ENCODE peak calls at places on chromosomes 16 and 17, in seven cellular contexts. R is NCI-H1436 treated with DMSO at 0.1 percent for 48 hours; O is NCI-H2081; A is T47D; H is BE2C; T is activated naive CD8-positive, alpha-beta T cell treated with anti-CD3 and anti-CD28 coated beads, Interleukin-2, amount 50 U/mL, for 24 hours; Q is left cardiac atrium. K is an unnamed sample.

GRCh38 chr17:79000396-79001189 is 9.0 kb downstream of the CANT1 start:
- DNase-seq in T (no peak), R (no peak), O (no peak), H (no peak), Q (no peak), A (no peak), K (no peak)

GRCh38 chr17:1078831-1079561 is 82.1 kb downstream of the TIMM22 start:
- DNase-seq in H (peak; percentile 66), A (no peak), Q (peak; percentile 49), R (no peak), O (peak; percentile 65), T (no peak), K (no peak)

GRCh38 chr16:57999366-57999970 is 1.0 kb downstream of the ZNF319 start:
- DNase-seq in O (no peak), A (no peak), R (no peak), H (no peak), T (peak; percentile 16), Q (no peak), K (peak; percentile 53)

GRCh38 chr17:17590883-17591407 is 563 bp downstream of the PEMT start:
- DNase-seq in T (no peak), R (no peak), H (no peak), Q (no peak), O (no peak), A (no peak), K (no peak)

GRCh38 chr16:12096162-12096781 is 119.7 kb downstream of the SNX29 start:
- DNase-seq in Q (peak; percentile 11), R (no peak), O (no peak), H (no peak), T (no peak), A (no peak), K (no peak)

GRCh38 chr16:83914091-83914710 is 15.3 kb downstream of the MLYCD start:
- DNase-seq in Q (no peak), R (no peak), O (no peak), T (no peak), H (no peak), A (no peak), K (no peak)

GRCh38 chr17:76492250-76492988 is 8.8 kb downstream of the RHBDF2 start:
- DNase-seq in H (no peak), O (no peak), A (no peak), Q (no peak), R (no peak), T (peak; percentile 52), K (no peak)

GRCh38 chr17:80833952-80834895 is 157.4 kb upstream of the CHMP6 start:
- DNase-seq in T (no peak), O (no peak), H (peak; percentile 5), Q (peak; percentile 46), R (no peak), A (no peak), K (no peak)